ENCODE peak calls at places on chromosome 14, in seven cellular contexts. F, Y, C, G, Q, V and P are unnamed samples.

GRCh38 chr14:80212025-80212402 is 710 bp upstream of the DIO2 start:
- DNase-seq in F (no peak), Y (no peak), C (no peak), G (no peak), Q (no peak), V (no peak), P (no peak)

GRCh38 chr14:68164723-68165122 is 345.1 kb downstream of the RAD51B start:
- DNase-seq in F (peak; percentile 71), Y (no peak), C (peak; percentile 16), G (no peak), Q (no peak), V (no peak), P (no peak)

GRCh38 chr14:33642080-33642479 is 308.8 kb downstream of the EGLN3 start:
- DNase-seq in F (no peak), Y (no peak), C (no peak), G (no peak), Q (no peak), V (no peak), P (no peak)

GRCh38 chr14:28987516-28987915 is 220.9 kb downstream of the FOXG1 start:
- DNase-seq in F (no peak), Y (no peak), C (no peak), G (no peak), Q (no peak), V (no peak), P (no peak)

GRCh38 chr14:22547309-22547947 is 41.6 kb downstream of the DAD1 start:
- DNase-seq in F (no peak), Y (no peak), C (no peak), G (no peak), Q (no peak), V (no peak), P (no peak)

GRCh38 chr14:105045710-105046326 is 19.4 kb downstream of the GPR132 start:
- DNase-seq in F (peak; percentile 58), Y (peak; percentile 87), C (peak; percentile 97), G (peak; percentile 98), Q (peak; percentile 93), V (no peak), P (peak; percentile 96)

GRCh38 chr14:81219821-81220487 is 805 bp downstream of the GTF2A1 start:
- DNase-seq in F (peak; percentile 6), Y (peak; percentile 37), C (peak; percentile 61), G (peak; percentile 51), Q (no peak), V (no peak), P (no peak)

GRCh38 chr14:58131386-58131785 is 20.6 kb downstream of the ARMH4 start:
- DNase-seq in F (peak; percentile 31), Y (peak; percentile 32), C (no peak), G (no peak), Q (no peak), V (no peak), P (no peak)

GRCh38 chr14:104465482-104466390 is 113.8 kb upstream of the C14orf180 start:
- DNase-seq in F (no peak), Y (no peak), C (no peak), G (peak; percentile 16), Q (no peak), V (no peak), P (no peak)

GRCh38 chr14:71638523-71639196 is 293.6 kb upstream of the RGS6 start:
- DNase-seq in F (no peak), Y (no peak), C (no peak), G (no peak), Q (no peak), V (no peak), P (no peak)

GRCh38 chr14:56135001-56135400 is 16.8 kb downstream of the PELI2 start:
- DNase-seq in F (no peak), Y (no peak), C (no peak), G (no peak), Q (no peak), V (no peak), P (no peak)

GRCh38 chr14:57983235-57983634 is 117.3 kb upstream of the SLC35F4 start:
- DNase-seq in F (no peak), Y (no peak), C (no peak), G (no peak), Q (no peak), V (no peak), P (no peak)

GRCh38 chr14:82230748-82231147 is 697.1 kb upstream of the SEL1L start:
- DNase-seq in F (no peak), Y (no peak), C (no peak), G (no peak), Q (no peak), V (no peak), P (no peak)

GRCh38 chr14:35420036-35420811 is 15.7 kb upstream of the NFKBIA start:
- DNase-seq in F (no peak), Y (peak; percentile 24), C (peak; percentile 32), G (no peak), Q (no peak), V (no peak), P (no peak)

GRCh38 chr14:71555654-71556559 is 376.3 kb upstream of the RGS6 start:
- DNase-seq in F (peak; percentile 4), Y (peak; percentile 44), C (no peak), G (no peak), Q (peak; percentile 18), V (peak; percentile 98), P (no peak)

GRCh38 chr14:103260629-103261124 is 73.4 kb upstream of the EIF5 start:
- DNase-seq in F (no peak), Y (peak; percentile 14), C (peak; percentile 57), G (peak; percentile 42), Q (no peak), V (no peak), P (no peak)

GRCh38 chr14:79278798-79279644 is 932.3 kb downstream of the DIO2 start:
- DNase-seq in F (peak; percentile 27), Y (peak; percentile 2), C (peak; percentile 82), G (peak; percentile 88), Q (no peak), V (no peak), P (no peak)

GRCh38 chr14:60732840-60733483 is 1.6 kb upstream of the MNAT1 start:
- DNase-seq in F (no peak), Y (no peak), C (no peak), G (no peak), Q (no peak), V (no peak), P (no peak)

GRCh38 chr14:77790566-77791224 is 9.2 kb upstream of the ADCK1 start:
- DNase-seq in F (no peak), Y (no peak), C (no peak), G (no peak), Q (no peak), V (no peak), P (no peak)

GRCh38 chr14:77141592-77142288 is at the start of gene ZDHHC22:
- DNase-seq in F (no peak), Y (no peak), C (peak; percentile 92), G (peak; percentile 81), Q (no peak), V (no peak), P (no peak)

GRCh38 chr14:83664389-83664788 is 1865.6 kb upstream of the FLRT2 start:
- DNase-seq in F (no peak), Y (no peak), C (no peak), G (no peak), Q (no peak), V (no peak), P (no peak)

GRCh38 chr14:63707216-63707615 is 20.6 kb downstream of the SGPP1 start:
- DNase-seq in F (no peak), Y (no peak), C (no peak), G (no peak), Q (no peak), V (no peak), P (no peak)

GRCh38 chr14:60590907-60591510 is 58.3 kb downstream of the SIX1 start:
- DNase-seq in F (no peak), Y (no peak), C (no peak), G (no peak), Q (no peak), V (no peak), P (no peak)

GRCh38 chr14:24032727-24033418 is 18.9 kb upstream of the CARMIL3 start:
- DNase-seq in F (peak; percentile 89), Y (no peak), C (no peak), G (no peak), Q (no peak), V (no peak), P (no peak)

GRCh38 chr14:53955671-53956426 is 776 bp downstream of the BMP4 start:
- DNase-seq in F (peak; percentile 37), Y (no peak), C (no peak), G (peak; percentile 84), Q (no peak), V (no peak), P (no peak)

GRCh38 chr14:22378181-22378580 is 210.8 kb downstream of the DAD1 start:
- DNase-seq in F (no peak), Y (no peak), C (no peak), G (no peak), Q (no peak), V (no peak), P (no peak)

GRCh38 chr14:101352567-101352966 is 208.7 kb upstream of the DIO3 start:
- DNase-seq in F (no peak), Y (no peak), C (no peak), G (peak; percentile 4), Q (no peak), V (no peak), P (no peak)
- TF ChIP-seq TAF1 in F (no peak), Y (no peak), C (no peak), G (no peak), Q (no peak), V (no peak), P (no peak)

GRCh38 chr14:88300817-88301216 is 22.3 kb downstream of the KCNK10 start:
- DNase-seq in F (peak; percentile 42), Y (no peak), C (no peak), G (no peak), Q (no peak), V (no peak), P (no peak)

GRCh38 chr14:88296343-88296742 is 26.7 kb downstream of the KCNK10 start:
- DNase-seq in F (no peak), Y (peak; percentile 3), C (no peak), G (no peak), Q (no peak), V (no peak), P (no peak)

GRCh38 chr14:88297306-88297705 is 25.8 kb downstream of the KCNK10 start:
- DNase-seq in F (no peak), Y (no peak), C (no peak), G (no peak), Q (no peak), V (no peak), P (no peak)

GRCh38 chr14:88301381-88301780 is 21.7 kb downstream of the KCNK10 start:
- DNase-seq in F (no peak), Y (no peak), C (no peak), G (no peak), Q (no peak), V (no peak), P (no peak)

GRCh38 chr14:88299865-88300264 is 23.2 kb downstream of the KCNK10 start:
- DNase-seq in F (no peak), Y (no peak), C (no peak), G (no peak), Q (no peak), V (no peak), P (no peak)
- TF ChIP-seq TAF1 in F (no peak), Y (no peak), C (no peak), G (no peak), Q (no peak), V (no peak), P (no peak)

GRCh38 chr14:92122351-92122677 is 545 bp downstream of the CPSF2 start:
- DNase-seq in F (peak; percentile 18), Y (peak; percentile 26), C (no peak), G (no peak), Q (peak; percentile 16), V (no peak), P (peak; percentile 10)
- TF ChIP-seq TAF1 in F (no peak), Y (no peak), C (no peak), G (no peak), Q (no peak), V (no peak), P (no peak)

GRCh38 chr14:72666610-72667009 is 227.3 kb downstream of the DPF3 start:
- DNase-seq in F (no peak), Y (no peak), C (no peak), G (no peak), Q (no peak), V (no peak), P (no peak)
- TF ChIP-seq TAF1 in F (no peak), Y (no peak), C (no peak), G (no peak), Q (no peak), V (no peak), P (no peak)